ENCODE peak calls at places on chromosomes 4 and X, in five cellular contexts. S is RPMI7951; B is BE2C; K is upper lobe of left lung; H is CD8-positive, alpha-beta T cell. R is an unnamed sample.

GRCh38 chr4:10691651-10692050 is 7.1 kb upstream of the CLNK start:
- DNase-seq in S (no peak), B (no peak), K (no peak), H (no peak), R (no peak)

GRCh38 chr4:76305033-76305687 is 1.4 kb upstream of the STBD1 start:
- DNase-seq in S (no peak), B (no peak), K (no peak), H (no peak), R (no peak)

GRCh38 chrX:104343408-104344129 is 88.8 kb upstream of the ESX1 start:
- DNase-seq in S (peak; percentile 84), B (peak; percentile 27), K (no peak), H (no peak), R (peak; percentile 54)

GRCh38 chrX:140766024-140766611 is 56.6 kb downstream of the LINC00632 start:
- DNase-seq in S (peak; percentile 26), B (peak; percentile 44), K (no peak), H (peak; percentile 33), R (peak; percentile 21)

GRCh38 chr4:141845901-141846300 is 209.5 kb downstream of the IL15 start:
- DNase-seq in S (no peak), B (no peak), K (no peak), H (no peak), R (no peak)

GRCh38 chr4:125750399-125750798 is 435.6 kb downstream of the FAT4 start:
- DNase-seq in S (no peak), B (no peak), K (no peak), H (no peak), R (no peak)

GRCh38 chr4:163755013-163755412 is 260.5 kb downstream of the TMA16 start:
- DNase-seq in S (peak; percentile 4), B (no peak), K (no peak), H (no peak), R (no peak)

GRCh38 chr4:3226944-3227343 is 22.0 kb upstream of the MSANTD1 start:
- DNase-seq in S (no peak), B (no peak), K (no peak), H (no peak), R (no peak)

GRCh38 chr4:25795566-25796454 is 67.0 kb downstream of the SEL1L3 start:
- DNase-seq in S (peak; percentile 53), B (no peak), K (peak; percentile 3), H (no peak), R (peak; percentile 77)

GRCh38 chrX:137052641-137053235 is 18.9 kb upstream of the GPR101 start:
- DNase-seq in S (no peak), B (no peak), K (peak; percentile 62), H (peak; percentile 17), R (no peak)

GRCh38 chr4:163269156-163269555 is 63.2 kb downstream of the NPY1R start:
- DNase-seq in S (no peak), B (no peak), K (no peak), H (no peak), R (no peak)

GRCh38 chrX:7219153-7219705 is 71.3 kb upstream of the PUDP start:
- DNase-seq in S (no peak), B (no peak), K (no peak), H (no peak), R (no peak)

GRCh38 chr4:55920571-55920970 is 28.2 kb upstream of the CEP135 start:
- DNase-seq in S (peak; percentile 2), B (no peak), K (no peak), H (no peak), R (no peak)

GRCh38 chr4:6912412-6912811 is 2.8 kb downstream of the TBC1D14 start:
- DNase-seq in S (no peak), B (no peak), K (no peak), H (no peak), R (no peak)

GRCh38 chrX:151754042-151754419 is 19.5 kb downstream of the CNGA2 start:
- DNase-seq in S (peak; percentile 75), B (no peak), K (no peak), H (no peak), R (peak; percentile 83)

GRCh38 chr4:135917016-135917415 is 1615.3 kb downstream of the PCDH18 start:
- DNase-seq in S (no peak), B (no peak), K (no peak), H (no peak), R (no peak)

GRCh38 chr4:76747613-76748012 is 150.3 kb downstream of the SOWAHB start:
- DNase-seq in S (peak; percentile 52), B (no peak), K (no peak), H (no peak), R (no peak)

GRCh38 chr4:16125571-16126445 is 42.0 kb upstream of the PROM1 start:
- DNase-seq in S (peak; percentile 15), B (no peak), K (no peak), H (no peak), R (no peak)

GRCh38 chr4:106329027-106329618 is 12.8 kb downstream of the AIMP1 start:
- DNase-seq in S (peak; percentile 17), B (no peak), K (no peak), H (no peak), R (no peak)

GRCh38 chrX:68936608-68937007 is 107.8 kb downstream of the EFNB1 start:
- DNase-seq in S (peak; percentile 92), B (no peak), K (no peak), H (no peak), R (peak; percentile 70)

GRCh38 chr4:126954537-126955291 is 678.0 kb upstream of the INTU start:
- DNase-seq in S (peak; percentile 16), B (no peak), K (no peak), H (no peak), R (no peak)

GRCh38 chr4:16045687-16046086 is 38.1 kb downstream of the PROM1 start:
- DNase-seq in S (no peak), B (no peak), K (no peak), H (no peak), R (no peak)

GRCh38 chr4:134668237-134668636 is 466.6 kb upstream of the PABPC4L start:
- DNase-seq in S (no peak), B (no peak), K (no peak), H (no peak), R (peak; percentile 44)

GRCh38 chr4:129335263-129335662 is 239.3 kb downstream of the C4orf33 start:
- DNase-seq in S (no peak), B (no peak), K (no peak), H (no peak), R (no peak)

GRCh38 chr4:152221816-152222516 is 313.9 kb downstream of the FBXW7 start:
- DNase-seq in S (no peak), B (no peak), K (no peak), H (no peak), R (no peak)

GRCh38 chr4:98630804-98631454 is 27.5 kb downstream of the TSPAN5 start:
- DNase-seq in S (no peak), B (no peak), K (no peak), H (no peak), R (no peak)

GRCh38 chr4:154416183-154416543 is 75.4 kb downstream of the DCHS2 start:
- DNase-seq in S (peak; percentile 1), B (peak; percentile 31), K (peak; percentile 5), H (no peak), R (peak; percentile 11)

GRCh38 chr4:31803511-31804195 is 1083.5 kb downstream of the PCDH7 start:
- DNase-seq in S (no peak), B (no peak), K (no peak), H (no peak), R (no peak)

GRCh38 chr4:1269209-1269608 is 20.3 kb upstream of the CTBP1 start:
- DNase-seq in S (no peak), B (no peak), K (no peak), H (no peak), R (no peak)

GRCh38 chrX:152904151-152905080 is 6.5 kb downstream of the ZNF185 start:
- DNase-seq in S (peak; percentile 41), B (peak; percentile 63), K (no peak), H (peak; percentile 27), R (peak; percentile 49)

GRCh38 chr4:10115657-10116624 is 658 bp downstream of the WDR1 start:
- DNase-seq in S (no peak), B (no peak), K (peak; percentile 90), H (peak; percentile 75), R (peak; percentile 74)

GRCh38 chrX:154401045-154401799 is 3.0 kb downstream of the RPL10 start:
- DNase-seq in S (no peak), B (peak; percentile 37), K (no peak), H (no peak), R (peak; percentile 48)

GRCh38 chr4:26356067-26356466 is 35.3 kb downstream of the RBPJ start:
- DNase-seq in S (no peak), B (no peak), K (no peak), H (no peak), R (no peak)

R was measured in Daoy.